ENCODE peak calls at places on chromosomes 13 and 19, in seven cellular contexts. One of them, this sample, is unnamed. For H3K27me3, the result is how much of the 10 kb centered on the place peaks cover.

GRCh38 chr19:29831041-29831548 is 19.3 kb downstream of the CCNE1 start:
- DNase-seq in BJ: no peak
- DNase-seq in left ventricle myocardium inferior: no peak
- DNase-seq in adrenal gland: no peak
- DNase-seq in mammary epithelial cell: peak
- DNase-seq in tibial artery: peak
- DNase-seq in cardiac muscle cell: no peak
- DNase-seq in this sample: no peak

GRCh38 chr13:102443234-102443633 is 41.4 kb upstream of the FGF14 start:
- DNase-seq in mammary epithelial cell: no peak
- DNase-seq in adrenal gland: no peak
- DNase-seq in BJ: no peak
- DNase-seq in cardiac muscle cell: no peak
- DNase-seq in left ventricle myocardium inferior: no peak
- DNase-seq in tibial artery: no peak
- DNase-seq in this sample: no peak

GRCh38 chr13:49259586-49259985 is 11.9 kb downstream of the CDADC1 start:
- DNase-seq in BJ: no peak
- DNase-seq in cardiac muscle cell: no peak
- DNase-seq in left ventricle myocardium inferior: no peak
- DNase-seq in adrenal gland: peak
- DNase-seq in tibial artery: no peak
- DNase-seq in mammary epithelial cell: no peak
- DNase-seq in this sample: no peak

GRCh38 chr13:50957620-50958019 is 48.0 kb downstream of the RNASEH2B start:
- DNase-seq in left ventricle myocardium inferior: no peak
- DNase-seq in adrenal gland: no peak
- DNase-seq in BJ: no peak
- DNase-seq in cardiac muscle cell: no peak
- DNase-seq in mammary epithelial cell: no peak
- DNase-seq in tibial artery: no peak
- DNase-seq in this sample: no peak

GRCh38 chr13:104872153-104872552 is 1663.3 kb downstream of the EFNB2 start:
- DNase-seq in BJ: no peak
- DNase-seq in left ventricle myocardium inferior: no peak
- DNase-seq in mammary epithelial cell: no peak
- DNase-seq in cardiac muscle cell: no peak
- DNase-seq in tibial artery: no peak
- DNase-seq in adrenal gland: no peak
- DNase-seq in this sample: no peak

GRCh38 chr19:2145831-2146241 is 5.5 kb downstream of the AP3D1 start:
- DNase-seq in cardiac muscle cell: no peak
- DNase-seq in tibial artery: no peak
- DNase-seq in BJ: no peak
- DNase-seq in adrenal gland: no peak
- DNase-seq in left ventricle myocardium inferior: no peak
- DNase-seq in mammary epithelial cell: no peak
- DNase-seq in this sample: no peak

GRCh38 chr13:113110852-113111315 is 5.3 kb downstream of the F7 start:
- DNase-seq in tibial artery: peak
- DNase-seq in BJ: no peak
- DNase-seq in adrenal gland: no peak
- DNase-seq in mammary epithelial cell: no peak
- DNase-seq in cardiac muscle cell: no peak
- DNase-seq in left ventricle myocardium inferior: no peak
- DNase-seq in this sample: no peak

GRCh38 chr13:37277007-37277406 is 171.5 kb upstream of the CSNK1A1L start:
- DNase-seq in adrenal gland: no peak
- DNase-seq in cardiac muscle cell: peak
- DNase-seq in mammary epithelial cell: no peak
- DNase-seq in left ventricle myocardium inferior: no peak
- DNase-seq in BJ: no peak
- DNase-seq in tibial artery: no peak
- DNase-seq in this sample: no peak

GRCh38 chr19:16836906-16837362 is 7.7 kb downstream of the SIN3B start:
- DNase-seq in left ventricle myocardium inferior: no peak
- DNase-seq in cardiac muscle cell: no peak
- DNase-seq in adrenal gland: no peak
- DNase-seq in BJ: no peak
- DNase-seq in tibial artery: no peak
- DNase-seq in mammary epithelial cell: no peak
- DNase-seq in this sample: no peak

GRCh38 chr13:34148359-34148758 is 330.4 kb downstream of the RFC3 start:
- DNase-seq in left ventricle myocardium inferior: no peak
- DNase-seq in cardiac muscle cell: no peak
- DNase-seq in tibial artery: no peak
- DNase-seq in BJ: no peak
- DNase-seq in mammary epithelial cell: no peak
- DNase-seq in adrenal gland: no peak
- DNase-seq in this sample: no peak

GRCh38 chr19:19081642-19082151 is 17.9 kb downstream of the SLC25A42 start:
- DNase-seq in tibial artery: peak
- DNase-seq in left ventricle myocardium inferior: peak
- DNase-seq in cardiac muscle cell: peak
- DNase-seq in mammary epithelial cell: no peak
- DNase-seq in BJ: no peak
- DNase-seq in adrenal gland: peak
- DNase-seq in this sample: peak

GRCh38 chr13:65926750-65927171 is 1303.4 kb downstream of the PCDH9 start:
- DNase-seq in tibial artery: no peak
- DNase-seq in mammary epithelial cell: no peak
- DNase-seq in BJ: no peak
- DNase-seq in left ventricle myocardium inferior: peak
- DNase-seq in adrenal gland: no peak
- DNase-seq in cardiac muscle cell: peak
- DNase-seq in this sample: no peak

GRCh38 chr13:91157273-91158014 is 190.0 kb upstream of the MIR17HG start:
- DNase-seq in cardiac muscle cell: no peak
- DNase-seq in left ventricle myocardium inferior: no peak
- DNase-seq in BJ: no peak
- DNase-seq in tibial artery: no peak
- DNase-seq in mammary epithelial cell: no peak
- DNase-seq in adrenal gland: no peak
- DNase-seq in this sample: no peak

GRCh38 chr13:91158015-91158390 is 189.5 kb upstream of the MIR17HG start:
- DNase-seq in left ventricle myocardium inferior: no peak
- DNase-seq in adrenal gland: no peak
- DNase-seq in BJ: no peak
- DNase-seq in cardiac muscle cell: peak
- DNase-seq in tibial artery: no peak
- DNase-seq in mammary epithelial cell: no peak
- DNase-seq in this sample: no peak

GRCh38 chr13:91165758-91166157 is 181.7 kb upstream of the MIR17HG start:
- DNase-seq in BJ: no peak
- DNase-seq in mammary epithelial cell: no peak
- DNase-seq in cardiac muscle cell: no peak
- DNase-seq in left ventricle myocardium inferior: no peak
- DNase-seq in tibial artery: no peak
- DNase-seq in adrenal gland: no peak
- DNase-seq in this sample: no peak

GRCh38 chr13:91166714-91167511 is 180.6 kb upstream of the MIR17HG start:
- DNase-seq in left ventricle myocardium inferior: no peak
- DNase-seq in adrenal gland: no peak
- DNase-seq in cardiac muscle cell: no peak
- DNase-seq in mammary epithelial cell: no peak
- DNase-seq in BJ: no peak
- DNase-seq in tibial artery: no peak
- DNase-seq in this sample: no peak

DNA sequence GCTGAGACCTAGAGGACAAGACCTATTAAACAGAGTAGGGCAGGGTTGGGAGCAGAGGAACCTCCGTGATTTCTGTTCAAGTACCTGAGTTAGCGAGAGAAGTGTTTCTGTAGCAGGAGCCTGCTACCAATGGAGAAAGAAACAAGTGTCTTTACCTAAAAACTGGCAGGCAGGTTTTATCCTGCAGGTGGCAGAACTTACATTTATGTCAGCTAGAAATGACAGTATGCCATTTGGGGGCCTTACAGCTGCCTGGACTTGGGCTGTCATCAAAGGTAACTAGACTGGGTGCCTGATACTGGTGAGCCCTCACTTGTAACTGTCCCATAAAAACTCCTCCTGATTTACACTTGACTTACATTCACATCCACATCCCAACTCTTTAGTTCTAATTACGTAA is 185.3 kb upstream of the MIR17HG start:
- DNase-seq in adrenal gland: no peak
- DNase-seq in mammary epithelial cell: no peak
- DNase-seq in cardiac muscle cell: no peak
- DNase-seq in left ventricle myocardium inferior: no peak
- DNase-seq in tibial artery: no peak
- DNase-seq in BJ: no peak
- DNase-seq in this sample: no peak
- TF ChIP-seq CTCF in adrenal gland: no peak
- TF ChIP-seq CTCF in mammary epithelial cell: no peak
- TF ChIP-seq CTCF in cardiac muscle cell: no peak
- TF ChIP-seq CTCF in left ventricle myocardium inferior: no peak
- TF ChIP-seq CTCF in tibial artery: no peak
- TF ChIP-seq CTCF in BJ: no peak
- TF ChIP-seq CTCF in this sample: no peak

GRCh38 chr13:99406799-99407201 is 94.5 kb upstream of the TM9SF2 start:
- DNase-seq in mammary epithelial cell: no peak
- DNase-seq in tibial artery: peak
- DNase-seq in BJ: no peak
- DNase-seq in adrenal gland: no peak
- DNase-seq in left ventricle myocardium inferior: no peak
- DNase-seq in cardiac muscle cell: peak
- DNase-seq in this sample: no peak
- H3K4me3 ChIP-seq in mammary epithelial cell: no peak
- H3K4me3 ChIP-seq in tibial artery: no peak
- H3K4me3 ChIP-seq in BJ: no peak
- H3K4me3 ChIP-seq in adrenal gland: no peak
- H3K4me3 ChIP-seq in left ventricle myocardium inferior: no peak
- H3K4me3 ChIP-seq in cardiac muscle cell: no peak
- H3K4me3 ChIP-seq in this sample: no peak

GRCh38 chr19:43578787-43579186 is 3.2 kb downstream of the PINLYP start:
- DNase-seq in tibial artery: no peak
- DNase-seq in left ventricle myocardium inferior: no peak
- DNase-seq in BJ: no peak
- DNase-seq in cardiac muscle cell: no peak
- DNase-seq in mammary epithelial cell: no peak
- DNase-seq in adrenal gland: no peak
- DNase-seq in this sample: no peak

GRCh38 chr19:43575156-43575950 is at the start of the genes PINLYP and XRCC1:
- DNase-seq in left ventricle myocardium inferior: peak
- DNase-seq in adrenal gland: peak
- DNase-seq in mammary epithelial cell: peak
- DNase-seq in tibial artery: peak
- DNase-seq in BJ: peak
- DNase-seq in cardiac muscle cell: peak
- DNase-seq in this sample: peak

GRCh38 chr19:43574424-43575155 is 737 bp downstream of the XRCC1 start:
- DNase-seq in BJ: no peak
- DNase-seq in mammary epithelial cell: peak
- DNase-seq in adrenal gland: no peak
- DNase-seq in left ventricle myocardium inferior: no peak
- DNase-seq in cardiac muscle cell: peak
- DNase-seq in tibial artery: no peak
- DNase-seq in this sample: no peak

GRCh38 chr19:43576479-43576878 is 878 bp downstream of the PINLYP start:
- DNase-seq in cardiac muscle cell: no peak
- DNase-seq in tibial artery: no peak
- DNase-seq in BJ: no peak
- DNase-seq in mammary epithelial cell: peak
- DNase-seq in adrenal gland: no peak
- DNase-seq in left ventricle myocardium inferior: no peak
- DNase-seq in this sample: no peak

DNA sequence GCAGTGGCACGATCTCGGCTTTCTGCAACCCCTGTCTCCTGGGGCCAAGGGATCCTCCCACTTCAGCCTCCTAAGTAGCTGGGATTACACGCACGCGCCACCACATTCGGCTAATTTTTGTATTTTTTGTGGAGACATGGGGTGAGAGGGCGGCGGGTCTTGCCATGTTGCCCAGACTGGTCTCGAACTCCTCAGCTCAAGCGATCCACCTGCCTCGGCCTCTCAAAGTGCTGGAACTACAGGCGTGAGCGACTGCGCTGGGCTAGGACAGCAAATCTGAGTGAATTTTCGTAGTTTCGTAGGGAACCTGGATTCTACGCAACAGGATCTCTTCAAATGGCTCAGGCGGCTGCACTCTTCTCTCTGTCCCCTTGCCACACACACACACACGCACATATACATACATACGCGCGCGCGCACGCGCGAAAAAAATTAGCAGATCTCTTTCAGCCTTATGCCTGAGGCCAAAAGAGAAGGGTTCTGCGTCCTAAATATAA is 402 bp downstream of the PINLYP start:
- DNase-seq in left ventricle myocardium inferior: no peak
- DNase-seq in adrenal gland: no peak
- DNase-seq in tibial artery: no peak
- DNase-seq in BJ: no peak
- DNase-seq in mammary epithelial cell: peak
- DNase-seq in cardiac muscle cell: no peak
- DNase-seq in this sample: no peak
- H3K27me3 ChIP-seq in left ventricle myocardium inferior: under half
- H3K27me3 ChIP-seq in adrenal gland: under half
- H3K27me3 ChIP-seq in tibial artery: under half
- H3K27me3 ChIP-seq in BJ: under half
- H3K27me3 ChIP-seq in mammary epithelial cell: under half
- H3K27me3 ChIP-seq in cardiac muscle cell: under half
- H3K27me3 ChIP-seq in this sample: under half

GRCh38 chr19:10567696-10568443 is 909 bp downstream of the CDKN2D start:
- DNase-seq in left ventricle myocardium inferior: no peak
- DNase-seq in tibial artery: no peak
- DNase-seq in BJ: no peak
- DNase-seq in adrenal gland: peak
- DNase-seq in mammary epithelial cell: no peak
- DNase-seq in cardiac muscle cell: no peak
- DNase-seq in this sample: no peak

GRCh38 chr19:10566658-10567410 is 1.0 kb upstream of the KRI1 start:
- DNase-seq in tibial artery: no peak
- DNase-seq in adrenal gland: peak
- DNase-seq in left ventricle myocardium inferior: no peak
- DNase-seq in BJ: no peak
- DNase-seq in mammary epithelial cell: no peak
- DNase-seq in cardiac muscle cell: no peak
- DNase-seq in this sample: no peak

GRCh38 chr19:10568826-10569651 is at the start of gene CDKN2D:
- DNase-seq in mammary epithelial cell: peak
- DNase-seq in adrenal gland: peak
- DNase-seq in BJ: peak
- DNase-seq in tibial artery: peak
- DNase-seq in cardiac muscle cell: peak
- DNase-seq in left ventricle myocardium inferior: peak
- DNase-seq in this sample: peak

GRCh38 chr19:10566408-10566657 is 523 bp upstream of the KRI1 start:
- DNase-seq in adrenal gland: no peak
- DNase-seq in cardiac muscle cell: no peak
- DNase-seq in BJ: no peak
- DNase-seq in left ventricle myocardium inferior: no peak
- DNase-seq in mammary epithelial cell: no peak
- DNase-seq in tibial artery: no peak
- DNase-seq in this sample: no peak

DNA sequence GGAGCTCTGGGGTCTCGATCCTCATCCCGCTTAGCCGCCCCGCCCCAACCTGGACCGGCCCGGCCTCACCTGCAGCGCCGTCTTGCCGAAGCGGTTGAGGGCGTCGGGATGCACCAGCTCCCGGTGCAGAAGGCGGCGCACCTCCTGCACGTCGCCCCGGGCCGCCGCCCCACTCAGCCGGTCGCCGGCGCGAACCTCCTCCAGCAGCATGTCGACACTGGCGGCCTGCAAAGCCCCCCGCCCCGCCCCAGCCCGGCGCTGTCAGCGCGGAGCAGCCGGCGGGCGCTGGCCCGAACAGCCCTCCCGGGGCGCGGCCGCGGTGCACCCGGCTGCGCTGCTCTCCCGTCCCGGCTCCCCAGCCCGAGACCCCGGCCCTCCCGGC is 344 bp downstream of the CDKN2D start:
- DNase-seq in left ventricle myocardium inferior: no peak
- DNase-seq in BJ: no peak
- DNase-seq in tibial artery: no peak
- DNase-seq in adrenal gland: peak
- DNase-seq in mammary epithelial cell: peak
- DNase-seq in cardiac muscle cell: no peak
- DNase-seq in this sample: no peak
- TF ChIP-seq CTCF in left ventricle myocardium inferior: no peak
- TF ChIP-seq CTCF in BJ: no peak
- TF ChIP-seq CTCF in tibial artery: no peak
- TF ChIP-seq CTCF in adrenal gland: no peak
- TF ChIP-seq CTCF in mammary epithelial cell: no peak
- TF ChIP-seq CTCF in cardiac muscle cell: no peak
- TF ChIP-seq CTCF in this sample: no peak